ENCODE peak calls at places on chromosomes 11 and 22, in five cellular contexts. One of them, this sample, is unnamed.

GRCh38 chr11:11969380-11970215 is 38.8 kb downstream of the DKK3 start:
- DNase-seq in HEK293T: no peak
- DNase-seq in neural crest cell: no peak
- DNase-seq in heart right ventricle: peak
- DNase-seq in GM12865: no peak
- DNase-seq in this sample: no peak

GRCh38 chr11:43547900-43548381 is 132.6 kb upstream of the HSD17B12 start:
- DNase-seq in HEK293T: peak
- DNase-seq in neural crest cell: no peak
- DNase-seq in heart right ventricle: no peak
- DNase-seq in GM12865: no peak
- DNase-seq in this sample: peak

GRCh38 chr22:22744412-22745224 is 100.2 kb downstream of the GGTLC2 start:
- DNase-seq in HEK293T: no peak
- DNase-seq in heart right ventricle: no peak
- DNase-seq in neural crest cell: no peak
- DNase-seq in GM12865: no peak
- DNase-seq in this sample: no peak

GRCh38 chr22:32202539-32203180 is 2.2 kb downstream of the RFPL2 start:
- DNase-seq in GM12865: peak
- DNase-seq in neural crest cell: peak
- DNase-seq in heart right ventricle: peak
- DNase-seq in HEK293T: peak
- DNase-seq in this sample: peak

GRCh38 chr11:70509476-70509875 is 111.1 kb downstream of the CTTN start:
- DNase-seq in GM12865: no peak
- DNase-seq in neural crest cell: no peak
- DNase-seq in HEK293T: no peak
- DNase-seq in heart right ventricle: no peak
- DNase-seq in this sample: no peak

GRCh38 chr11:28616566-28616965 is 508.4 kb downstream of the METTL15 start:
- DNase-seq in HEK293T: no peak
- DNase-seq in neural crest cell: no peak
- DNase-seq in heart right ventricle: no peak
- DNase-seq in GM12865: no peak
- DNase-seq in this sample: no peak

GRCh38 chr11:126268361-126268707 is 361 bp downstream of the SRPRA start:
- DNase-seq in neural crest cell: no peak
- DNase-seq in HEK293T: peak
- DNase-seq in GM12865: no peak
- DNase-seq in heart right ventricle: no peak
- DNase-seq in this sample: peak

GRCh38 chr11:105046898-105047579 is 1.9 kb upstream of the CARD16 start:
- DNase-seq in HEK293T: no peak
- DNase-seq in neural crest cell: no peak
- DNase-seq in GM12865: no peak
- DNase-seq in heart right ventricle: no peak
- DNase-seq in this sample: peak

GRCh38 chr22:31870890-31871289 is 73.4 kb upstream of the YWHAH start:
- DNase-seq in GM12865: no peak
- DNase-seq in heart right ventricle: no peak
- DNase-seq in HEK293T: no peak
- DNase-seq in neural crest cell: no peak
- DNase-seq in this sample: peak

GRCh38 chr11:9687736-9688494 is 24.0 kb downstream of the SWAP70 start:
- DNase-seq in neural crest cell: no peak
- DNase-seq in heart right ventricle: no peak
- DNase-seq in HEK293T: no peak
- DNase-seq in GM12865: no peak
- DNase-seq in this sample: peak

GRCh38 chr11:99489561-99489960 is 468.8 kb downstream of the CNTN5 start:
- DNase-seq in GM12865: no peak
- DNase-seq in heart right ventricle: no peak
- DNase-seq in HEK293T: no peak
- DNase-seq in neural crest cell: no peak
- DNase-seq in this sample: no peak

GRCh38 chr11:78740175-78741161 is 165.8 kb upstream of the NARS2 start:
- DNase-seq in neural crest cell: no peak
- DNase-seq in HEK293T: no peak
- DNase-seq in GM12865: no peak
- DNase-seq in heart right ventricle: no peak
- DNase-seq in this sample: no peak

GRCh38 chr11:75330279-75330678 is 21.2 kb downstream of the ARRB1 start:
- DNase-seq in GM12865: no peak
- DNase-seq in neural crest cell: no peak
- DNase-seq in HEK293T: no peak
- DNase-seq in heart right ventricle: no peak
- DNase-seq in this sample: no peak

GRCh38 chr11:13940611-13941256 is 21.8 kb upstream of the SPON1 start:
- DNase-seq in neural crest cell: no peak
- DNase-seq in HEK293T: no peak
- DNase-seq in GM12865: no peak
- DNase-seq in heart right ventricle: no peak
- DNase-seq in this sample: no peak

GRCh38 chr11:125128450-125128849 is 17.0 kb upstream of the TMEM218 start:
- DNase-seq in GM12865: no peak
- DNase-seq in heart right ventricle: no peak
- DNase-seq in neural crest cell: no peak
- DNase-seq in HEK293T: no peak
- DNase-seq in this sample: peak